ENCODE peak calls at places on chromosomes 13 and 19, in seven cellular contexts. J is Peyer's patch, Z is IMR-90, N is spleen, Q is body of pancreas, G is breast epithelium, I is A549. Y is an unnamed sample. For H3K4me1, the result is how much of the 10 kb centered on the place peaks cover.

GRCh38 chr19:16737909-16738308 is 18.3 kb downstream of the NWD1 start:
- DNase-seq in G (no peak), J (no peak), I (no peak), Z (peak), Q (no peak), N (no peak), Y (peak)

GRCh38 chr19:11338569-11339253 is 746 bp downstream of the RAB3D start:
- DNase-seq in J (no peak), I (no peak), N (no peak), Z (no peak), Q (no peak), G (no peak), Y (peak)

GRCh38 chr19:44602071-44602470 is 11.3 kb upstream of the IGSF23 start:
- DNase-seq in Q (peak), J (peak), I (no peak), Z (no peak), N (no peak), G (no peak), Y (peak)

GRCh38 chr19:39126593-39127187 is 1.1 kb downstream of the PAK4 start:
- DNase-seq in N (no peak), Q (peak), I (peak), J (peak), Z (no peak), G (no peak), Y (peak)

GRCh38 chr13:52599853-52600603 is 42.2 kb upstream of the HNRNPA1L2 start:
- DNase-seq in I (no peak), Q (peak), N (peak), G (no peak), Z (peak), J (no peak), Y (peak)

GRCh38 chr19:4967738-4968461 is 1.0 kb upstream of the KDM4B start:
- DNase-seq in G (no peak), Z (no peak), J (no peak), I (no peak), N (no peak), Q (no peak), Y (no peak)

GRCh38 chr19:27776020-27776419 is 1436.9 kb downstream of the UQCRFS1 start:
- DNase-seq in G (no peak), N (no peak), Q (no peak), I (peak), J (no peak), Z (peak), Y (no peak)

GRCh38 chr13:41137241-41137640 is 4.6 kb upstream of the KBTBD6 start:
- DNase-seq in N (no peak), G (no peak), J (no peak), Q (no peak), I (no peak), Z (peak), Y (no peak)

GRCh38 chr19:38721977-38722773 is 22.1 kb downstream of the CAPN12 start:
- DNase-seq in Q (no peak), J (no peak), Z (no peak), N (no peak), I (no peak), G (no peak), Y (no peak)

GRCh38 chr19:57708641-57709354 is at the start of gene ZNF154:
- DNase-seq in Z (peak), J (peak), I (no peak), G (no peak), N (peak), Q (peak), Y (peak)

GRCh38 chr13:48631441-48631840 is 22.3 kb upstream of the CYSLTR2 start:
- DNase-seq in N (no peak), I (no peak), G (no peak), J (no peak), Q (no peak), Z (no peak), Y (no peak)

GRCh38 chr13:95296326-95296939 is 4.8 kb downstream of the ABCC4 start:
- DNase-seq in Z (no peak), G (no peak), J (peak), I (peak), Q (peak), N (no peak), Y (no peak)

GRCh38 chr13:33169273-33169980 is 116.1 kb downstream of the STARD13 start:
- DNase-seq in Q (no peak), J (no peak), I (no peak), N (no peak), G (no peak), Z (peak), Y (no peak)
- H3K27ac ChIP-seq in Q (no peak), J (no peak), I (no peak), N (no peak), G (no peak), Z (peak), Y (no peak)

DNA sequence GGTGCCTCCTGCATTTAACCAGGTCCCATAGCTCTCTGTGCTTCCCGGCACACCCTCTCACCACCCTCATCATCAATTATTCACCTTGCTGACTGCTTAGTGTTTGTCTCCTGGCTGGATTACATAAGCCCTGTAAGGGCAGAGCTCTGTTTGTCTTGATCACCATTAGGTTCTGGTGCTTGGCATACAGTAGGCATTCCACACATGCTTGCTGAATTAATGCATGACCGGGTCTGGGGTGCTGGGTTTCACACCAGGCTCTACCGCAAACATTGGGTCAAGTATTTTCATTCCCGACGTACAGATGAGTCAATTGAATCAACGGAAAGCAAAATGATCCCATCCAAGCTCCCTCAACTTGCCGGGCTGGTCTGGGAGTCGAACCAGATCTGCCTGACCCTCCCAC is 28.5 kb downstream of the VAV1 start:
- DNase-seq in Q (no peak), Z (peak), G (no peak), J (no peak), N (no peak), I (peak), Y (no peak)
- H3K4me1 ChIP-seq in Q (under half), Z (under half), G (under half), J (under half), N (under half), I (under half), Y (under half)

DNA sequence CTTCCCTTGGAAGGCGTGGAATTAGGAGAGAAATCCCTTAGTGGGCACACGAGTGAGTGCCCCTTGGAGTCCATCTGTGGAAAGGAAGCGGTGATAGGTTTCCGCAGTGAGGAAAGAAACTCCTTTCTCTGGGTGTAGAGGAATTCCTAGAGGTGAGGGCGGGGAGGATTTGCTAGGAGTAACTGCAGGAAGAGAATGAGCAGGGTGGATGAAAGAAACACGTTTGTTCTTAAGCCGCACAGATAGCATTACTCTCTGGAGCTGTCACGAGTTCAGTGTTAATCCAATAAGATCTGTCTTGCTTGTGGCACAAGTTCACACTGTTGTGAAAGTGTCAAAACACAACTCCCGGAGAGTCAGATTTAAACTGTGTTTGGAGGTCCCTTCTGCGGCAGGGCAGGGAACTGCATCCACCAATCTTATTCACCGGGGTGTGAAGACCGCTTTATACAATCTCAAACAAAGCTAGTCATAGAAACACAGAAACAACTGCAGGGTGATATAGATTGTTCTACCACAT is 1.2 kb downstream of the KL start:
- DNase-seq in G (no peak), N (no peak), Z (peak), I (peak), Q (peak), J (peak), Y (no peak)
- TF ChIP-seq POLR2A in G (no peak), N (no peak), Z (no peak), I (no peak), Q (no peak), J (peak), Y (no peak)

DNA sequence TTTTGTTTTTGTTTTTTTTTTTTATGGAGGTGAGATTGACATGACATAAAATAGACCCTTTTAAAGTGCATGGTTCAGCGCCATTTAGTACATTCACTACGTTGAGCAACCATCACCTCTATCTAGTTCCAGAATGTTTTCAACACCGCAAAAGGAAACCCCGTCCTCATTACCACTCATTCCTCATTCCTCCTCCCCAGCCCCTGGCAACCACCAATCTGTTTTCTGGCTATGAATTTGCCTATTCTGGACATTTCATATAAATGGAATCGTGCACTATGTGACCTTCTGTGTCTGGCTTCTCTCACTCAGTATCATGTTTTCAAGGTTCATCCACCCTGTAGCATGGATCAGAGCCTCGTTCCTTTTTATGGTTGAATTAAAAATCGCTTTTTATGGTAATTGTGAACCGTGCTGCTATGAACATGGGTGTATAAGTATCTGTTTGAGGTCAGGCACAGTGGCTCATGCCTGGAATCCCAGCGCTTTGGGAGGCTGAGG is 9.9 kb upstream of the ADGRE5 start:
- DNase-seq in G (no peak), Q (no peak), I (no peak), J (no peak), Z (no peak), N (no peak), Y (no peak)
- H3K27ac ChIP-seq in G (no peak), Q (no peak), I (no peak), J (peak), Z (no peak), N (peak), Y (no peak)

GRCh38 chr13:99067160-99067985 is 89.5 kb upstream of the DOCK9 start:
- DNase-seq in N (no peak), Q (no peak), Z (peak), G (no peak), J (no peak), I (peak), Y (no peak)
- H3K4me1 ChIP-seq in N (under half), Q (under half), Z (under half), G (under half), J (under half), I (under half), Y (under half)

DNA sequence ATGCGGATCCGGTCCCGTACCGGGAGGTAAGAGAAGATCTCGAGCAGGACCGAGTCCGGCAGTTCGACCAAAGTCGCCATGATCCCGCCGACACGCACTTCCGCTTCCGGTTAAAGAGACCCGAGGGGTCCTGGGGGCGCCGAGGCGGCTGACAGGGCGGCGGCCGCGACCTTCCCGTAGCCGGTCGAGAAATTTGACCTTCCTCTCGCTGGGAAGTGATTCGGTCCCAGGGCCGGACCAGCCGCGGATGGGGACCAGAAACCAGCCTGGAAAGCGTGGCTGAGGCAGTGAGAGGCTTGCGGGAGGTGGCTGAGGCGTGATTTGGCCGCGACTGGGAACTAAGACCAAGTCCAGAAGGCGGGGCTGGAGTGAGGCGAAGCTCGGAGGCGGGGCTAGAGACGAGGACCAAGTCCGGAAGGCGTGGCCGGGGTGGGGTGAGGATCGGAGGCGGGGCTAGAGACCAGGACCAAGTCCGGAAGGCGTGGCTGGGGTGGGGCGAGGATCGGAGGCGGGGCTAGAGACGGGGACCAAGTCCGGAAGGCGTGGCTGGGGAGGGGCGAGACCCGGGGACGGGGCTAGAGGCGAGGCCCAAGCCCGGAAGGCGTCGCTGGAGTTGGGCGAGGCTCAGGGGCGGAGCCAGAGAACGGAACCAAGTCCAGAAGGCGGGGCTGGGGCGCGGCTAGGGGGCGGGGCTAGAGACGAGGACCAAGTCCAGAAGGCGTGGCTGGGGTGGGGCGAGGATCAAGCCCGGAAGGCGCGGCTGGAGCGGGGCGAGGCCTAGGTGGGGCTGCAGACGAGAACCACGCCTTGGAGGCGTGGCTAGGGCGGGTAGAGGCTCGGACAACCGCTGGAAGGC is at the start of gene FBXL12:
- DNase-seq in Q (peak), J (peak), Z (peak), N (peak), I (peak), G (peak), Y (peak)
- TF ChIP-seq POLR2A in Q (peak), J (peak), Z (peak), N (peak), I (peak), G (peak), Y (peak)

DNA sequence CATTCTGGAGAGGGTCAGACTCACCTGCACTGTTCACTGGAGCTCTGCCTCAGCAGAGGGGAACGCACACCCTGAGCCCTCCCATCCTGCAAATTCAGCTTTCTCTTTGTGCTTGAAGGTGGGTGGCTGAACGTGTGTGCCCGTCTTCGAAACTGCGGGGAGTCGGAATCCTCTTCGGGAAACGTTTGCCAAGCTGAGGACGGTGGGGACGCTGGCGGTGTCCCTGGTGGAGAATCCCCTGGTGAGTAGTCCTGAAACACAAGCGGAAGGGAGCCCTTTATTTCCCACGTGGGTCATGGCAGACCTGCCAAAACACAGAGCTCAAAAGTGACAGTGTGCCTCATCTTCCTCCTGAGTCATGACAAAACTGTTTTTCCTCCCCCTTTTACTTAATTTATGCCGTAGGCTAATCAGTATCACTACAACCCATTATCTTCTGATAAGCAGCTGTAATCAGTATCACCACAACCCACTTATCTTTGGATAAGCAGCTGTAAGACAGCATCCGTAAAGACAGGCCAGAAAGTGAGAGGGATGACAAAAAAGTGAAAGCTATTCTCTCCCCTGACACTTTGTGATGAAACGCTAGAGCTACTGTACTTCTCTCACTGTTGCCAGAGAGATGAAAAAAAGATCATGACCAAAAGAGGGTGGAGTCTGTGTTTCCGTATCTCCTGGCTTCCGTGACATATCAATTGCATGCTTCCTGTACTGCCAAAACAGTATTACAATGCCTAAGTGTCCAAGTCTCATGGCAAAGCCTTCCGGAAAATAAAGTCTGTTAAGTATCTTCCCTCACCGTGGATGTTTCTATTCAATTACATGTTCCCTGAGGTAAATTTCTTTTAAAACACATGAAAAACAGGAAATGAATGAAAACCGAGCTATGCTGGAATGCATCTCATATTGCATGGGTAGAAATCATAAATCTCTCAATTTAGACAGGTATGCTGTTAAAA is 155.5 kb downstream of the TBC1D4 start:
- DNase-seq in G (no peak), J (no peak), Q (no peak), N (peak), I (no peak), Z (peak), Y (no peak)
- H3K27ac ChIP-seq in G (peak), J (peak), Q (peak), N (peak), I (no peak), Z (no peak), Y (no peak)

GRCh38 chr19:51366050-51366998 is at the start of gene ETFB:
- DNase-seq in J (peak), Z (peak), N (peak), G (peak), Q (peak), I (peak), Y (peak)
- H3K4me1 ChIP-seq in J (under half), Z (under half), N (under half), G (under half), Q (under half), I (under half), Y (under half)

DNA sequence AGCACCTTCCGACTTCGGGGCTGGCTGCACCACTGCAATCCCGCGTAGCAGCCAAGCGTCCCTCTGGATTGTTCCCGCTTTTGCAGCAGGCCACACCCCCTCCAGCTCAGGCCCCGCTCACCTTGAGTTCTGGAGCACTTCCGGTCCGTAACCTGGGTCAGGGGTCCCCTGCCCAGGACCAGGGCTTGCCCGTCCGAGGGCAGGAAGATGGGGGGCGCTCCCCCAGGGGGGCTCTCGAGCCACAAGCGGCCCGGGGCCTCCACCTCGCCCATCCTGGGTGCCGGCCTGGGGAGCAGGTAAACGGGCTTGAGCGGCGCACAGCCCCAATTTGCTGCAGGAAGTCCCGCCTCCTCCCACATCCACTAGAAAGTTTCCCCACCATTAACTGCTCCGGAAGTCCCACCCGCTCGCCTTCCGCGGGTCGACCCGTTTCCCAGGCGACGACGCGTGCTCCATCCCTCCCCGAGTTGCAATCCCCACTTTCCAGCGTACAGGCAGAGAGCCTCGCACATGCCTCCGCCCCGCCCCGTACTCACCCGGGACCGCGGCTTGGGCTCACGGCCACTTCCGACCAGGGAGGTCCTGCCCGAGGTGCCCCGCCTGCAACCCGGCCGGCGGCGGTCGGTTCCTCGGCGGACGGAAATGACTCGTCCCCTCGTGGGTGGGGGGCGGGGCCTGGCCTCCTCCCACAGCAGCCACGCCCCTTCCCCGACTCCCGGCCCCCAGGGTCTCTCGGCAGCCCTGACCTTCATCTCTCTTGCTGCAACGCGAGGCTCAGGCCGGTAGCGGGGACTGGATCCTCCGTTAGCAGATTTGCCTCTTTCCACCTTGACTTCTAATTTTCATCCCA is at the start of gene PNKP:
- DNase-seq in N (peak), I (peak), Q (peak), Z (peak), G (peak), J (peak), Y (peak)
- TF ChIP-seq POLR2A in N (no peak), I (peak), Q (peak), Z (peak), G (peak), J (peak), Y (peak)